ENCODE peak calls at places on chromosomes 12 and 14, in ten cellular contexts. L is mammary epithelial cell; O is kidney epithelial cell; V is heart right ventricle; Y is AG04450; M is CD8-positive, alpha-beta T cell; F is adipocyte; I is body of pancreas; Z is A549; A is NT2/D1. E is an unnamed sample.
A peak's percentile ranks its signal among the peaks of the same experiment; 100 is the strongest.

GRCh38 chr12:57454566-57455373 is at the start of gene INHBE:
- DNase-seq in L (no peak), O (peak; percentile 45), V (no peak), Y (peak; percentile 94), M (no peak), F (peak; percentile 75), I (no peak), Z (no peak), A (no peak), E (no peak)

GRCh38 chr12:121930862-121931261 is 12.5 kb downstream of the CFAP251 start:
- DNase-seq in L (no peak), O (no peak), V (no peak), Y (no peak), M (no peak), F (no peak), I (no peak), Z (no peak), A (no peak), E (no peak)

GRCh38 chr12:106632797-106633450 is 50.1 kb downstream of the RFX4 start:
- DNase-seq in L (no peak), O (no peak), V (no peak), Y (no peak), M (no peak), F (no peak), I (no peak), Z (peak; percentile 29), A (no peak), E (no peak)

GRCh38 chr12:90126125-90126524 is 417.5 kb upstream of the ATP2B1 start:
- DNase-seq in L (no peak), O (no peak), V (no peak), Y (no peak), M (no peak), F (peak; percentile 8), I (no peak), Z (no peak), A (no peak), E (no peak)

GRCh38 chr14:98006008-98006407 is 1208.8 kb downstream of the VRK1 start:
- DNase-seq in L (no peak), O (no peak), V (no peak), Y (no peak), M (no peak), F (no peak), I (no peak), Z (no peak), A (no peak), E (no peak)

GRCh38 chr12:3002636-3003035 is 43.4 kb downstream of the TEAD4 start:
- DNase-seq in L (no peak), O (no peak), V (no peak), Y (no peak), M (no peak), F (peak; percentile 5), I (no peak), Z (no peak), A (no peak), E (no peak)

GRCh38 chr12:47073951-47074350 is 5.5 kb upstream of the PCED1B start:
- DNase-seq in L (no peak), O (no peak), V (no peak), Y (no peak), M (no peak), F (no peak), I (no peak), Z (no peak), A (no peak), E (no peak)

GRCh38 chr14:61860294-61860918 is 98.2 kb downstream of the SNAPC1 start:
- DNase-seq in L (peak; percentile 35), O (no peak), V (peak; percentile 18), Y (no peak), M (peak; percentile 35), F (peak; percentile 63), I (peak; percentile 76), Z (peak; percentile 63), A (peak; percentile 9), E (no peak)

GRCh38 chr12:17239874-17240273 is 633.9 kb upstream of the LMO3 start:
- DNase-seq in L (no peak), O (no peak), V (no peak), Y (no peak), M (no peak), F (no peak), I (no peak), Z (no peak), A (no peak), E (no peak)

GRCh38 chr12:114006482-114007425 is 40.6 kb upstream of the RBM19 start:
- DNase-seq in L (no peak), O (no peak), V (no peak), Y (no peak), M (no peak), F (no peak), I (no peak), Z (no peak), A (no peak), E (no peak)

GRCh38 chr14:68211421-68211820 is 391.8 kb downstream of the RAD51B start:
- DNase-seq in L (peak; percentile 32), O (no peak), V (no peak), Y (no peak), M (no peak), F (peak; percentile 57), I (no peak), Z (no peak), A (no peak), E (no peak)

GRCh38 chr12:12903642-12904609 is 12.6 kb downstream of the GPRC5A start:
- DNase-seq in L (no peak), O (no peak), V (no peak), Y (no peak), M (no peak), F (no peak), I (no peak), Z (no peak), A (no peak), E (no peak)

GRCh38 chr12:31853520-31853919 is 105.7 kb upstream of the RESF1 start:
- DNase-seq in L (no peak), O (no peak), V (no peak), Y (no peak), M (no peak), F (no peak), I (no peak), Z (no peak), A (no peak), E (no peak)

GRCh38 chr12:13436696-13437391 is 240.3 kb downstream of the EMP1 start:
- DNase-seq in L (peak; percentile 12), O (no peak), V (peak; percentile 14), Y (no peak), M (no peak), F (no peak), I (peak; percentile 44), Z (peak; percentile 9), A (no peak), E (no peak)

GRCh38 chr14:62071029-62071428 is 308.8 kb downstream of the SNAPC1 start:
- DNase-seq in L (no peak), O (no peak), V (no peak), Y (no peak), M (no peak), F (no peak), I (no peak), Z (no peak), A (no peak), E (no peak)

DNA sequence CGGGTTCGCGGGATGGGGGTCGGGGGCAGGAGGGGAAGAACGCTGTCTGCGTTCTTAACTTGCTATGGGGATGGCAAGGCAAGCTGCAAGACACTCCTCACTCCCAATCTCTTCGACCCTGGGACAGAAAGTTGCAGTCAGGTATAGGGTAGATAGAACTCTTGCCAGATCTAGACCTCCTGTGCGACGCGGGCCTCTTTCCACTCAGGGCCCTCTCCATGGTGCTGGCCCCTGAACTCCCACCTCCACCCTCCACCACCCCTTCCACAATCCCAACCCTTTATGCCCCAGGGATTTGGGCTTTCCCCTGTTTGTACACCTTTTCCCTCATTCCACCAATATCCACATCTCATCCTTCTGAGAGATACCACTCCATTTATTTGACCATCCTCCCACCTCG is 812 bp downstream of the NABP2 start:
- DNase-seq in L (no peak), O (no peak), V (no peak), Y (no peak), M (no peak), F (no peak), I (peak; percentile 13), Z (no peak), A (no peak), E (no peak)
- H3K4me3 ChIP-seq in L (peak overlapping the region; percentile 69), O (peak overlapping the region; percentile 65), V (peak overlapping the region; percentile 75), Y (peak overlapping the region; percentile 82), M (peak overlapping the region; percentile 68), F (peak overlapping the region; percentile 85), I (peak overlapping the region; percentile 32), Z (peak overlapping the region; percentile 66), A (peak overlapping the region; percentile 58), E (peak overlapping the region; percentile 79)

DNA sequence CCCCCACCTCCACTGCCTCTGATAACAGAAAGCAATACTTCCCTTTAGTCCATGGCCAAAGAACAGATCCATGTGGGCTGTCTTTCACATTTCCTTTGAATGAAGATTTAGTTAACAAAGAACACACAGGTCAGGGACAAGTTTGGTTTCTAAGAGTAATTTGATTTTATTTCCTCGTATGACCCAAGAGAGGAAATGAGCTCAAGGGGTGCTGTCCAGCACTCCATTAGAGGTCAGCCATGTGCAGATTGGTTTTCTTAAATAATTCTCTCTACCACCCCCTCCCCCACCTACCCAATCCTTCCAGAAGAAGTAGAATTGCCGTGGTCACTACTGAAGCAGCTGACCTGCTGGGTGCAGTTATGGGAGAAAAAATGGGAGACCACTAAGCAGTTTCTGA is 13.9 kb upstream of the OAS1 start:
- DNase-seq in L (no peak), O (no peak), V (no peak), Y (no peak), M (no peak), F (no peak), I (no peak), Z (no peak), A (no peak), E (no peak)
- H3K4me3 ChIP-seq in L (no peak overlapping the region), O (no peak overlapping the region), V (no peak overlapping the region), Y (no peak overlapping the region), M (no peak overlapping the region), F (no peak overlapping the region), I (no peak overlapping the region), Z (no peak overlapping the region), A (no peak overlapping the region), E (no peak overlapping the region)

GRCh38 chr12:54421873-54422250 is 2.8 kb upstream of the ITGA5 start:
- DNase-seq in L (no peak), O (no peak), V (no peak), Y (no peak), M (no peak), F (no peak), I (no peak), Z (no peak), A (no peak), E (peak; percentile 24)
- H3K4me3 ChIP-seq in L (no peak overlapping the region), O (no peak overlapping the region), V (no peak overlapping the region), Y (no peak overlapping the region), M (no peak overlapping the region), F (no peak overlapping the region), I (no peak overlapping the region), Z (no peak overlapping the region), A (no peak overlapping the region), E (peak overlapping the region; percentile 14)

DNA sequence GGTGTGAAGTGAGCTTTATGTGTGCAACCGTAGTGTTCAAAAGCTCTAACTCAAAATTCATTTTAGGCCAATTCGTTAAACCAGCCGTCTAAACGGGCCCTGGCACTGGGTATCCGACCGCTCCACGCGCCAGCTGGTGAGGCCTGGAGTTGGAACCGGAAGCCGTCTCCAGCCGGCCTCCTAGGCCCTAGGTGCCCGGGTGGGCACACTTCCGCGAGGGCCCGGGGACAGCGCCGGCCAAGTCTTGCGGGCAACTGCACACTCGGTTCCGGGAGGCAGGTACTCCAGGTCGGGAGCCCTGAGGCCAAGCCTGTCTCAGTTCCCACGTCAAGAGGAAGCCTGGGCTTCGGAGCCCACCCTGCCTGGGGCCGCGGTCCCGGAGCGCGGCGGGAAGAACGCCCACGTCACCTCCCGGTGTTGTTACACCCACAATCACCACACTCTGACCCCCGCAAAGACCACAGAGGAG is 16.2 kb downstream of the OTX2 start:
- DNase-seq in L (no peak), O (no peak), V (no peak), Y (no peak), M (no peak), F (no peak), I (no peak), Z (no peak), A (no peak), E (no peak)
- H3K4me3 ChIP-seq in L (no peak overlapping the region), O (no peak overlapping the region), V (no peak overlapping the region), Y (no peak overlapping the region), M (no peak overlapping the region), F (no peak overlapping the region), I (no peak overlapping the region), Z (no peak overlapping the region), A (no peak overlapping the region), E (peak overlapping the region; percentile 21)

E was measured in coronary artery.